ENCODE peak calls at places on chromosomes 16 and 17, in four cellular contexts. F is ascending aorta, X is astrocyte, O is Panc1. D is an unnamed sample. For H3K9me3 and H3K4me1, the result is how much of the 10 kb centered on the place peaks cover.

GRCh38 chr16:55832788-55833583 is at the start of gene CES1:
- DNase-seq in O (no peak), X (no peak), F (no peak), D (peak)

GRCh38 chr17:21007646-21008045 is 35.2 kb downstream of the USP22 start:
- DNase-seq in F (no peak), O (no peak), X (no peak), D (no peak)

GRCh38 chr17:74725111-74725510 is 11.9 kb upstream of the RAB37 start:
- DNase-seq in F (no peak), O (no peak), X (no peak), D (no peak)

GRCh38 chr17:72104863-72105234 is 16.0 kb upstream of the SOX9 start:
- DNase-seq in O (no peak), X (peak), F (no peak), D (no peak)

GRCh38 chr17:76902476-76902875 is 34.3 kb downstream of the MGAT5B start:
- DNase-seq in O (no peak), X (no peak), F (no peak), D (no peak)

GRCh38 chr17:17691468-17692263 is 10.4 kb downstream of the RAI1 start:
- DNase-seq in X (no peak), O (no peak), F (no peak), D (no peak)

GRCh38 chr16:19344224-19344801 is 58.8 kb downstream of the CLEC19A start:
- DNase-seq in O (no peak), X (no peak), F (no peak), D (no peak)

GRCh38 chr17:55549140-55549539 is 37.9 kb upstream of the SMIM36 start:
- DNase-seq in O (no peak), X (no peak), F (no peak), D (no peak)

GRCh38 chr16:84340305-84341040 is 27.9 kb upstream of the ATP2C2 start:
- DNase-seq in X (no peak), O (no peak), F (no peak), D (no peak)

GRCh38 chr17:27469256-27469655 is 13.0 kb downstream of the KSR1 start:
- DNase-seq in F (no peak), X (no peak), O (no peak), D (no peak)

GRCh38 chr17:45719335-45720071 is 64.6 kb upstream of the CRHR1 start:
- DNase-seq in X (peak), O (no peak), F (no peak), D (no peak)

GRCh38 chr17:77472837-77473214 is 332.1 kb downstream of the SEC14L1 start:
- DNase-seq in O (no peak), F (no peak), X (no peak), D (no peak)

GRCh38 chr16:81618661-81619060 is 160.4 kb upstream of the PLCG2 start:
- DNase-seq in O (no peak), X (no peak), F (no peak), D (no peak)

GRCh38 chr16:23155445-23156049 is 6.3 kb upstream of the USP31 start:
- DNase-seq in F (no peak), X (no peak), O (no peak), D (no peak)

GRCh38 chr16:2687531-2688308 is 5.4 kb downstream of the KCTD5 start:
- DNase-seq in O (no peak), F (no peak), X (no peak), D (no peak)

GRCh38 chr16:12471383-12471782 is 332.3 kb downstream of the CPPED1 start:
- DNase-seq in F (no peak), X (no peak), O (no peak), D (no peak)

GRCh38 chr16:4656221-4656620 is 31.6 kb downstream of the MGRN1 start:
- DNase-seq in O (no peak), X (no peak), F (no peak), D (no peak)

GRCh38 chr16:4654387-4654901 is 29.8 kb downstream of the MGRN1 start:
- DNase-seq in F (no peak), O (no peak), X (no peak), D (no peak)

GRCh38 chr16:4655801-4656200 is 31.2 kb downstream of the MGRN1 start:
- DNase-seq in O (no peak), X (no peak), F (no peak), D (no peak)

GRCh38 chr16:4653981-4654380 is 29.4 kb downstream of the MGRN1 start:
- DNase-seq in X (no peak), O (no peak), F (no peak), D (no peak)

DNA sequence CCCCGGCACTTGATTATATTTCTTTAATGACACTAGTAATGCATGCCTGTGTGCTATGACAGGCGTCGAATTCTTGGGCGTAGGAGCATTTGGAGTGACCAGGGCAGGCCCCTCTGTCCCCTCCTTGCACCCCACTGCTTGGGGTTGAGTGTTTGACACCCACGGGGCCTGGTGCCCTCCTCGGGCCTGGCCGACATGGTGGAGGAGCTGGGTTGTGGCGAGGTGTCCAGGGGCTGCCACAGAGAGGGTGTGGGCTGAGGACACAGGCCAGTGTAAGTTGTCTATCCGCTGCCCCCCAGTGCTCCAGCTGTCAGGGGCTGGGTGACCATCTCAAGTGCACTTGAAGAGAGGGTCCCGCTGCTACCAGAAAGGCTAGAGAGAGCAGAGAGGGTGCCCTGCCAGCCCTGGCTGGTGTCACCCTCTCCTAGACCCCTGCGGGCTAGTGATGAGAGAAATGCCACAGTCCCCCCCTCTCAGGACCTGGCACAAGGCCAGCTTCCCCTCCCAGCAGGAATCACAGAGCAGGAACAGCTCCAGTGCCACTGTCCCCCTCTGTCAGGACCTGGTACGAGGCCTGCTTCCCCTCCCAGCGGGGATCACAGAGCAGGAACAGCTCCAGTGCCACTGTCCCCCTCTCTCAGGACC is 30.4 kb downstream of the MGRN1 start:
- DNase-seq in O (no peak), X (no peak), F (no peak), D (no peak)
- TF ChIP-seq CTCF in O (no peak), X (no peak), F (no peak), D (no peak)

GRCh38 chr16:35639233-35640205 is 2180.1 kb downstream of the TP53TG3F start:
- DNase-seq in X (no peak), F (no peak), O (no peak), D (no peak)
- H3K9me3 ChIP-seq in X (under half), F (under half), O (under half), D (under half)

GRCh38 chr17:2399572-2400473 is 1.0 kb downstream of the MNT start:
- DNase-seq in X (peak), O (no peak), F (peak), D (peak)
- H3K4me1 ChIP-seq in X (half or more), O (under half), F (half or more), D (under half)

DNA sequence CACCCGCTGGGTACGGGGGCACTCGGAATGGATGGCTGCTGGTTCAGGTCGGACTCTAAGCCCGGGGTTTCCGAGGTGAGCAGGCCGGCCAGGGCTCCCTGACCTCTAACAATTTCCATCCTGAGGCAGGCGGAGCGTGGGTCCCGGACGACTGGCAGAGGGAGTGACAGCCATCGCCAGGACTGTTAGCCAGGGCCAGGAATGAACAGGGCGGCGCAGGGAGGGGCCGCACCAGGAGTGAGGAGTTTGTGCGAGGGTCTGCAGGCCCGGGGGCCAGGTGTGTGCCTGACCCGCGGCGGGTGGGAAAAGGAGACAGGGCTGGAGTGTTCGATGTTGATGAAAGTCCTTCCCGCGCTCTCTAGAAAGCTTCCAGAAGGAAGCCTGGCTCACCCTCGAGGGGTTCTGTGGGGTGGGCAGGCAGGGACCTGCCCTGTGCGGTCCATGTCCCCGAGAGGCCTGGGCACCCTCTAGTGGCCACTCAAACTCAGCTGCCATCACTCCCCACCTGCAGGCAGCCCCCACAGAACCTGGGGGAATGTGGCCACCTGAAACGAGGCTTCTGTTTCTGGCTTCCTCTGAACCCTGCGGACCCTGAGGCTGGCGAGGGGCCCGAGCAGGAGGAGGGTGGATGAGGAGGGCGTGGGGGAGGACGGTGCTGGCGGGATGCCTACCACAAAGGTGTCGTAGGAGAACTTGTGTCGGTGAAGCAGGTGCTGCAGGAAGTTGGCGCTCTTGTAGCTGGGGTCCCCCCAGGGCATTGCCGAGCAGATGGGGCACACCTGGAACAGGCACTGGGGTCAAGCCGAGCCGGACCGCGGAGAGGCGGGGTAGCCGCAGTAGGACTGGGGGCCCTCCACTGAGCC is 8.1 kb downstream of the RNF166 start:
- DNase-seq in F (no peak), O (no peak), X (no peak), D (no peak)
- TF ChIP-seq CTCF in F (no peak), O (no peak), X (no peak), D (no peak)

GRCh38 chr17:22514767-22515320 is 822.5 kb downstream of the KCNJ18 start:
- DNase-seq in F (no peak), O (no peak), X (no peak), D (no peak)
- H3K9me3 ChIP-seq in F (under half), O (under half), X (under half), D (under half)